ENCODE peak calls at places on chromosomes 13 and 19, in six cellular contexts. K, U, G, D, M and O are unnamed samples.

GRCh38 chr19:41616785-41617621 is 9.9 kb downstream of the CEACAM4 start:
- DNase-seq in K (peak; percentile 4), U (peak; percentile 31), G (no peak), D (peak; percentile 22), M (no peak), O (no peak)

GRCh38 chr13:114047358-114047881 is 73.5 kb upstream of the C13orf46 start:
- DNase-seq in K (peak; percentile 48), U (no peak), G (no peak), D (no peak), M (no peak), O (no peak)

GRCh38 chr19:18282021-18282787 is 782 bp upstream of the JUND start:
- DNase-seq in K (no peak), U (peak; percentile 41), G (no peak), D (peak; percentile 71), M (no peak), O (no peak)

GRCh38 chr13:33363328-33363727 is 77.8 kb upstream of the STARD13 start:
- DNase-seq in K (no peak), U (no peak), G (no peak), D (no peak), M (no peak), O (no peak)

GRCh38 chr13:88086577-88086976 is 415.4 kb downstream of the SLITRK5 start:
- DNase-seq in K (peak; percentile 50), U (no peak), G (no peak), D (peak; percentile 48), M (no peak), O (no peak)

GRCh38 chr13:21074601-21075302 is 13.4 kb upstream of the LATS2 start:
- DNase-seq in K (no peak), U (peak; percentile 49), G (no peak), D (no peak), M (peak; percentile 38), O (no peak)

GRCh38 chr19:10107817-10108367 is 1.7 kb downstream of the PPAN start:
- DNase-seq in K (no peak), U (no peak), G (no peak), D (no peak), M (no peak), O (no peak)

GRCh38 chr19:49409441-49410029 is 13.7 kb downstream of the PTH2 start:
- DNase-seq in K (no peak), U (no peak), G (no peak), D (no peak), M (no peak), O (no peak)

GRCh38 chr13:47901451-47901850 is 99.6 kb downstream of the SUCLA2 start:
- DNase-seq in K (peak; percentile 76), U (peak; percentile 22), G (no peak), D (no peak), M (no peak), O (no peak)

GRCh38 chr19:57829316-57829715 is 783 bp upstream of the ZNF587B start:
- DNase-seq in K (peak; percentile 49), U (no peak), G (no peak), D (no peak), M (no peak), O (no peak)

GRCh38 chr13:30808600-30808999 is 73.3 kb downstream of the ALOX5AP start:
- DNase-seq in K (no peak), U (no peak), G (no peak), D (no peak), M (no peak), O (no peak)

GRCh38 chr19:8877854-8878705 is 45.9 kb downstream of the MBD3L1 start:
- DNase-seq in K (no peak), U (no peak), G (no peak), D (no peak), M (no peak), O (no peak)

GRCh38 chr13:43878897-43879322 is 630 bp downstream of the CCDC122 start:
- DNase-seq in K (peak; percentile 78), U (peak; percentile 88), G (no peak), D (peak; percentile 59), M (peak; percentile 88), O (no peak)

GRCh38 chr19:42254850-42255765 is at the start of gene ERF:
- DNase-seq in K (peak; percentile 83), U (peak; percentile 96), G (peak; percentile 91), D (peak; percentile 75), M (peak; percentile 97), O (no peak)

GRCh38 chr13:54953786-54954185 is 1925.2 kb downstream of the OLFM4 start:
- DNase-seq in K (no peak), U (no peak), G (no peak), D (no peak), M (no peak), O (no peak)

GRCh38 chr19:43594710-43595604 is 977 bp downstream of the IRGQ start:
- DNase-seq in K (peak; percentile 56), U (peak; percentile 67), G (peak; percentile 54), D (peak; percentile 48), M (no peak), O (no peak)

GRCh38 chr13:98089246-98089645 is 53.6 kb upstream of the FARP1 start:
- DNase-seq in K (peak; percentile 88), U (peak; percentile 66), G (no peak), D (no peak), M (no peak), O (no peak)

GRCh38 chr19:16571689-16572331 is 405 bp downstream of the SLC35E1 start:
- DNase-seq in K (peak; percentile 39), U (no peak), G (no peak), D (no peak), M (no peak), O (no peak)

GRCh38 chr13:106118050-106118449 is 417.4 kb downstream of the EFNB2 start:
- DNase-seq in K (peak; percentile 55), U (no peak), G (no peak), D (no peak), M (no peak), O (no peak)

GRCh38 chr13:46339035-46339666 is 47.9 kb downstream of the RUBCNL start:
- DNase-seq in K (peak; percentile 91), U (no peak), G (no peak), D (peak; percentile 60), M (peak; percentile 83), O (no peak)

GRCh38 chr19:58033741-58034475 is at the start of gene ZSCAN1:
- DNase-seq in K (peak; percentile 79), U (peak; percentile 82), G (no peak), D (no peak), M (peak; percentile 91), O (no peak)

GRCh38 chr13:71483733-71484132 is 383.3 kb downstream of the DACH1 start:
- DNase-seq in K (no peak), U (no peak), G (no peak), D (no peak), M (no peak), O (no peak)

GRCh38 chr19:12453495-12453894 is 12.7 kb upstream of the ZNF443 start:
- DNase-seq in K (no peak), U (no peak), G (no peak), D (no peak), M (no peak), O (peak; percentile 41)

GRCh38 chr19:35017507-35017906 is 12.8 kb upstream of the SCN1B start:
- DNase-seq in K (no peak), U (no peak), G (no peak), D (no peak), M (no peak), O (no peak)

GRCh38 chr13:46140044-46140443 is 35.2 kb upstream of the CPB2 start:
- DNase-seq in K (no peak), U (no peak), G (no peak), D (no peak), M (no peak), O (no peak)

GRCh38 chr13:60318186-60318585 is 78.8 kb upstream of the TDRD3 start:
- DNase-seq in K (no peak), U (no peak), G (no peak), D (no peak), M (no peak), O (no peak)

GRCh38 chr19:18251587-18252369 is 22.5 kb downstream of the IQCN start:
- DNase-seq in K (peak; percentile 45), U (peak; percentile 84), G (peak; percentile 84), D (peak; percentile 79), M (peak; percentile 89), O (peak; percentile 35)

GRCh38 chr19:38693380-38694223 is 46.2 kb downstream of the ACTN4 start:
- DNase-seq in K (peak; percentile 93), U (no peak), G (no peak), D (peak; percentile 100), M (no peak), O (no peak)

GRCh38 chr19:42252365-42253244 is 2.3 kb downstream of the ERF start:
- DNase-seq in K (peak; percentile 65), U (peak; percentile 41), G (no peak), D (peak; percentile 59), M (no peak), O (no peak)

GRCh38 chr13:31930901-31931522 is 100.6 kb upstream of the FRY start:
- DNase-seq in K (peak; percentile 31), U (no peak), G (no peak), D (peak; percentile 20), M (no peak), O (no peak)